ENCODE peak calls at places on chromosomes 3 and 15, in four cellular contexts. C, Q, X and W are unnamed samples.

GRCh38 chr15:69444686-69445085 is 7.9 kb upstream of the RPLP1 start:
- DNase-seq in C (no peak), Q (no peak), X (no peak), W (no peak)

GRCh38 chr15:100879461-100880138 is at the start of gene ALDH1A3:
- DNase-seq in C (no peak), Q (no peak), X (no peak), W (peak)

GRCh38 chr3:123060054-123060453 is 6.8 kb upstream of the PDIA5 start:
- DNase-seq in C (no peak), Q (no peak), X (no peak), W (no peak)

GRCh38 chr3:114103858-114104257 is 47.3 kb downstream of the QTRT2 start:
- DNase-seq in C (no peak), Q (no peak), X (no peak), W (no peak)

GRCh38 chr15:42737529-42738328 is 801 bp upstream of the CDAN1 start:
- DNase-seq in C (no peak), Q (peak), X (peak), W (no peak)

GRCh38 chr3:128353991-128354687 is 112.6 kb downstream of the DNAJB8 start:
- DNase-seq in C (no peak), Q (peak), X (peak), W (no peak)

GRCh38 chr3:43995929-43996378 is 245.7 kb upstream of the TOPAZ1 start:
- DNase-seq in C (no peak), Q (no peak), X (no peak), W (no peak)

GRCh38 chr3:111874177-111874820 is 15.2 kb downstream of the PHLDB2 start:
- DNase-seq in C (no peak), Q (no peak), X (peak), W (no peak)

GRCh38 chr3:193116871-193117270 is 124.2 kb upstream of the PLAAT1 start:
- DNase-seq in C (no peak), Q (no peak), X (no peak), W (no peak)

GRCh38 chr3:196541684-196542445 is 26.5 kb downstream of the WDR53 start:
- DNase-seq in C (no peak), Q (no peak), X (no peak), W (no peak)

GRCh38 chr15:80160570-80161156 is 7.9 kb downstream of the FAH start:
- DNase-seq in C (peak), Q (peak), X (peak), W (no peak)

GRCh38 chr3:55406666-55407425 is 80.3 kb downstream of the WNT5A start:
- DNase-seq in C (no peak), Q (no peak), X (no peak), W (no peak)

GRCh38 chr3:149010504-149010951 is 19.2 kb downstream of the GYG1 start:
- DNase-seq in C (no peak), Q (no peak), X (peak), W (no peak)
- TF ChIP-seq CBFB in C (no peak), Q (no peak), X (peak), W (no peak)

DNA sequence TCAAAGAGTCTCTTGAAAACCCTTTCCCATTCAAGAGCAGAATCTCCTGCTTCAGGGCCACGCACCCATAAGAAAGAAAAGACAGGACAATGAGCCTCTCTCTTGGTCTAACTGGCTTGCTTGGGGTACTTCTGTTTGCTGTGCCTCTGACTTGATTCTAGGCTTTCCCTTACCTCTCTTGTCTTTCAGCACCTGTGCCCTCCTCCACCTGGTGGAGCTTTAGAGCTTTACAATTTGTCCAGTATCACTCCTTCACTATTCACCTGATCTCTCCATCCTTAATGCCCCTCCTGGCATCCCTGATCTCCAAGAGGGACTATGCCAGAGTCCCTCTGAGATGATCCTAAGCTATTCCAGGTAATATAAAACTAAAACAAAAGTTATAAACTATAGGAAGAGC is 252.6 kb downstream of the NTRK3 start:
- DNase-seq in C (no peak), Q (no peak), X (no peak), W (no peak)
- TF ChIP-seq CTCF in C (no peak), Q (no peak), X (no peak), W (peak)

GRCh38 chr3:194632211-194632982 is 822 bp downstream of the TMEM44 start:
- DNase-seq in C (no peak), Q (peak), X (no peak), W (no peak)
- TF ChIP-seq CREB1 in C (no peak), Q (no peak), X (no peak), W (no peak)

GRCh38 chr3:101829066-101829830 is 20.1 kb upstream of the NFKBIZ start:
- DNase-seq in C (no peak), Q (no peak), X (no peak), W (no peak)
- TF ChIP-seq CBFB in C (no peak), Q (no peak), X (no peak), W (no peak)

GRCh38 chr15:81195339-81195864 is 1.3 kb upstream of the IL16 start:
- DNase-seq in C (no peak), Q (no peak), X (no peak), W (no peak)
- TF ChIP-seq CTCF in C (no peak), Q (no peak), X (no peak), W (no peak)

DNA sequence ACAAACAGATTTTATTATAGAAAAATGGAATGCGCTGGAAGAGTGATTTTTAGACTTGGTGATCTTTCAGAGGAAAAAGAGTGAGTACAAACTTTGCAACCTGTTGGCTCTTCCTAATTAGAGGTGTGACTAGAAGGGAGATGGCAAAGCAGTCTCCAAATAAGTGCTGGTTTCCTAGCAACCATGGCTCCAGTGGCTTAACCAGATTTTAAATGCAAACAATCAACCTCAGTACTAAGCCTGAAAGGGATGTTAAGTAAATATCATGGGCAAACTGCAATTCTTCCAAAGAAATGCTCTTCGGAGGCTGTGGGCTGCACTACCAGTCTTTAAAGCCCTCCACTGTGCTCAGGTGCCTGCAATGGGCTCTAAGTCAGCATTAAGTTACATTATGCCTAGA is 678.1 kb upstream of the CCDC54 start:
- DNase-seq in C (no peak), Q (no peak), X (no peak), W (no peak)
- TF ChIP-seq CREB1 in C (no peak), Q (no peak), X (no peak), W (no peak)

DNA sequence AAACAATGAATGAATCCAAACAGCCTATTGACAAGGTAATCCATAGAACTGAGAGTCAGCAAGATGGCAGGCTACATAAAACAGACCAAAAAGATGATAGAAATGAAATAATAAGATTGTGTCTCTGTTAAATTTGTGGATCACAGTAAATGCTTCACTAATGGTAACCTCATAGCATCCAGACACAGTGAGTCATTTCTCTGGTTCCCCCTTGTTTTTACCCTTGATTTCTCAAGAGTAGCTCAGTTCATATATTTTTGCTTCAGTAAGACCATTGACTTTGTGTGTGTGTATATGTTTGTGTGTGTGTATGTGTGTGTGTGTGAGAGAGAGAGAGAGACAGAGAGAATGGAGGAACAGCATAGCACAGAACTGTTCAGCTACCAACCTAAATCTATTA is 546.9 kb downstream of the RBMS3 start:
- DNase-seq in C (no peak), Q (no peak), X (no peak), W (no peak)
- TF ChIP-seq CBFB in C (no peak), Q (no peak), X (no peak), W (no peak)

GRCh38 chr3:187748050-187748481 is 2.8 kb upstream of the BCL6 start:
- DNase-seq in C (no peak), Q (peak), X (peak), W (peak)
- TF ChIP-seq CTCF in C (peak), Q (peak), X (peak), W (peak)

GRCh38 chr15:72340366-72340765 is 20.4 kb upstream of the CELF6 start:
- DNase-seq in C (no peak), Q (no peak), X (no peak), W (no peak)

GRCh38 chr15:72338148-72338547 is 18.2 kb upstream of the CELF6 start:
- DNase-seq in C (no peak), Q (no peak), X (no peak), W (no peak)

GRCh38 chr15:72338617-72339321 is 18.8 kb upstream of the CELF6 start:
- DNase-seq in C (no peak), Q (no peak), X (no peak), W (no peak)

GRCh38 chr15:72341361-72341760 is 21.4 kb upstream of the CELF6 start:
- DNase-seq in C (no peak), Q (peak), X (no peak), W (peak)

GRCh38 chr15:72339777-72340177 is 19.8 kb upstream of the CELF6 start:
- DNase-seq in C (no peak), Q (peak), X (peak), W (no peak)
- TF ChIP-seq CREB1 in C (no peak), Q (no peak), X (no peak), W (no peak)

GRCh38 chr3:132416807-132417694 is at the start of gene DNAJC13:
- DNase-seq in C (peak), Q (peak), X (peak), W (peak)

GRCh38 chr3:132421832-132422231 is 4.5 kb downstream of the DNAJC13 start:
- DNase-seq in C (no peak), Q (no peak), X (peak), W (no peak)

GRCh38 chr3:132418916-132419315 is 1.6 kb downstream of the DNAJC13 start:
- DNase-seq in C (no peak), Q (no peak), X (no peak), W (no peak)

GRCh38 chr3:132414841-132415240 is 2.5 kb upstream of the DNAJC13 start:
- DNase-seq in C (no peak), Q (no peak), X (no peak), W (no peak)

GRCh38 chr3:132417695-132418520 is 606 bp downstream of the DNAJC13 start:
- DNase-seq in C (peak), Q (peak), X (peak), W (peak)
- TF ChIP-seq CBFB in C (no peak), Q (no peak), X (no peak), W (no peak)